ENCODE peak calls at places on chromosomes 11 and 22, in six cellular contexts. One of them, this sample, is unnamed.
A peak's percentile ranks its signal among the peaks of the same experiment; 100 is the strongest.

GRCh38 chr22:37628830-37629229 is 10.6 kb upstream of the SH3BP1 start:
- DNase-seq in spleen: no peak
- DNase-seq in SK-N-SH: no peak
- DNase-seq in suprapubic skin: no peak
- DNase-seq in endothelial cell of umbilical vein: no peak
- DNase-seq in stomach: no peak
- DNase-seq in this sample: no peak

GRCh38 chr11:114196994-114197702 is 99.1 kb upstream of the NNMT start:
- DNase-seq in SK-N-SH: no peak
- DNase-seq in endothelial cell of umbilical vein: no peak
- DNase-seq in spleen: peak; percentile 67
- DNase-seq in stomach: no peak
- DNase-seq in suprapubic skin: no peak
- DNase-seq in this sample: no peak

GRCh38 chr11:75263944-75264349 is 23.4 kb downstream of the TPBGL start:
- DNase-seq in suprapubic skin: peak; percentile 58
- DNase-seq in endothelial cell of umbilical vein: peak; percentile 28
- DNase-seq in spleen: peak; percentile 85
- DNase-seq in stomach: no peak
- DNase-seq in SK-N-SH: no peak
- DNase-seq in this sample: peak; percentile 49

GRCh38 chr11:76797341-76798201 is 14.4 kb downstream of the TSKU start:
- DNase-seq in SK-N-SH: no peak
- DNase-seq in stomach: no peak
- DNase-seq in endothelial cell of umbilical vein: no peak
- DNase-seq in spleen: peak; percentile 62
- DNase-seq in suprapubic skin: no peak
- DNase-seq in this sample: no peak

GRCh38 chr22:22422629-22423112 is 85.9 kb downstream of the ZNF280B start:
- DNase-seq in SK-N-SH: peak; percentile 49
- DNase-seq in endothelial cell of umbilical vein: peak; percentile 58
- DNase-seq in suprapubic skin: no peak
- DNase-seq in stomach: peak; percentile 65
- DNase-seq in spleen: peak; percentile 93
- DNase-seq in this sample: no peak

GRCh38 chr22:49331878-49332277 is 495.8 kb downstream of the BRD1 start:
- DNase-seq in SK-N-SH: no peak
- DNase-seq in suprapubic skin: no peak
- DNase-seq in spleen: peak; percentile 50
- DNase-seq in stomach: peak; percentile 20
- DNase-seq in endothelial cell of umbilical vein: no peak
- DNase-seq in this sample: peak; percentile 22

GRCh38 chr11:60265373-60266214 is 14.9 kb upstream of the MS4A4A start:
- DNase-seq in suprapubic skin: no peak
- DNase-seq in spleen: no peak
- DNase-seq in endothelial cell of umbilical vein: peak; percentile 83
- DNase-seq in SK-N-SH: peak; percentile 22
- DNase-seq in stomach: no peak
- DNase-seq in this sample: no peak

GRCh38 chr11:125072210-125072960 is 9.3 kb downstream of the SLC37A2 start:
- DNase-seq in SK-N-SH: no peak
- DNase-seq in stomach: no peak
- DNase-seq in suprapubic skin: no peak
- DNase-seq in endothelial cell of umbilical vein: no peak
- DNase-seq in spleen: peak; percentile 84
- DNase-seq in this sample: no peak

GRCh38 chr22:41799486-41800347 is 762 bp upstream of the CCDC134 start:
- DNase-seq in SK-N-SH: peak; percentile 46
- DNase-seq in stomach: peak; percentile 36
- DNase-seq in endothelial cell of umbilical vein: no peak
- DNase-seq in suprapubic skin: peak; percentile 61
- DNase-seq in spleen: peak; percentile 84
- DNase-seq in this sample: no peak

GRCh38 chr11:105236631-105237030 is 97.1 kb upstream of the CARD18 start:
- DNase-seq in SK-N-SH: no peak
- DNase-seq in spleen: no peak
- DNase-seq in stomach: no peak
- DNase-seq in endothelial cell of umbilical vein: no peak
- DNase-seq in suprapubic skin: no peak
- DNase-seq in this sample: no peak

GRCh38 chr11:68002943-68003845 is 703 bp downstream of the UNC93B1 start:
- DNase-seq in SK-N-SH: peak; percentile 70
- DNase-seq in stomach: peak; percentile 75
- DNase-seq in suprapubic skin: peak; percentile 68
- DNase-seq in spleen: peak; percentile 96
- DNase-seq in endothelial cell of umbilical vein: no peak
- DNase-seq in this sample: no peak

GRCh38 chr11:65849366-65849765 is 8.6 kb downstream of the CFL1 start:
- DNase-seq in SK-N-SH: peak; percentile 12
- DNase-seq in suprapubic skin: peak; percentile 41
- DNase-seq in stomach: no peak
- DNase-seq in spleen: no peak
- DNase-seq in endothelial cell of umbilical vein: no peak
- DNase-seq in this sample: no peak

GRCh38 chr11:117461396-117462182 is 133.9 kb downstream of the CEP164 start:
- DNase-seq in stomach: no peak
- DNase-seq in spleen: peak; percentile 68
- DNase-seq in suprapubic skin: no peak
- DNase-seq in endothelial cell of umbilical vein: no peak
- DNase-seq in SK-N-SH: no peak
- DNase-seq in this sample: no peak

GRCh38 chr11:121071456-121072236 is 29.4 kb upstream of the TECTA start:
- DNase-seq in SK-N-SH: no peak
- DNase-seq in spleen: no peak
- DNase-seq in stomach: no peak
- DNase-seq in suprapubic skin: no peak
- DNase-seq in endothelial cell of umbilical vein: peak; percentile 40
- DNase-seq in this sample: no peak

GRCh38 chr11:70895061-70895670 is 357.2 kb downstream of the SHANK2 start:
- DNase-seq in suprapubic skin: no peak
- DNase-seq in endothelial cell of umbilical vein: no peak
- DNase-seq in stomach: no peak
- DNase-seq in SK-N-SH: no peak
- DNase-seq in spleen: peak; percentile 51
- DNase-seq in this sample: no peak

GRCh38 chr11:70891844-70892380 is 360.5 kb downstream of the SHANK2 start:
- DNase-seq in endothelial cell of umbilical vein: no peak
- DNase-seq in suprapubic skin: no peak
- DNase-seq in SK-N-SH: no peak
- DNase-seq in spleen: peak; percentile 28
- DNase-seq in stomach: no peak
- DNase-seq in this sample: no peak

GRCh38 chr11:70897429-70897828 is 354.9 kb downstream of the SHANK2 start:
- DNase-seq in stomach: no peak
- DNase-seq in endothelial cell of umbilical vein: no peak
- DNase-seq in SK-N-SH: no peak
- DNase-seq in suprapubic skin: no peak
- DNase-seq in spleen: no peak
- DNase-seq in this sample: no peak

GRCh38 chr11:70892889-70893288 is 359.5 kb downstream of the SHANK2 start:
- DNase-seq in endothelial cell of umbilical vein: no peak
- DNase-seq in stomach: no peak
- DNase-seq in spleen: peak; percentile 54
- DNase-seq in SK-N-SH: no peak
- DNase-seq in suprapubic skin: no peak
- DNase-seq in this sample: no peak

DNA sequence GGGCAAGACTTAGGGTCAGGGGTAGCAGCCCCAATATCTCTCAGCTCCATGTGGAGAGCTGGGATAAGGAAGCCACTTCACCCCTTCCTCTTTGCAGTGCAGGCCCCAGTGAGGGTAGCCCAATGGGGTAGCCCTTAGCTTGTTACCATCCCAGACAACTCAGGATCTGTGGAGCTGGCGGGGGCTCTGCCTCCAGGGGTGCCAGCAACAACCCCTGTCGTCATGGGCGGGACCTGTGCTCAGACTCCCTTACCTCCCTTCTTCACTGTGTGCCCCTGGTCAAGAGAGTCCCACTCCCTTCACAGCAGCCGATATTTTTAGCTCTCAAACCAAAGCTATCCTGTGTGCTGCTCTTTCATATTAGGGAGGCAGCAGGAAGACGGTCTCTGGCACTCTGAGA is 357.8 kb downstream of the SHANK2 start:
- DNase-seq in SK-N-SH: no peak
- DNase-seq in suprapubic skin: no peak
- DNase-seq in endothelial cell of umbilical vein: no peak
- DNase-seq in stomach: no peak
- DNase-seq in spleen: no peak
- DNase-seq in this sample: no peak
- H3K9me3 ChIP-seq in SK-N-SH: no peaks in the 10 kb centered on the region
- H3K9me3 ChIP-seq in suprapubic skin: peaks cover 15% of the 10 kb centered on the region
- H3K9me3 ChIP-seq in endothelial cell of umbilical vein: peaks cover 3% of the 10 kb centered on the region
- H3K9me3 ChIP-seq in stomach: peaks cover 3% of the 10 kb centered on the region
- H3K9me3 ChIP-seq in spleen: no peaks in the 10 kb centered on the region
- H3K9me3 ChIP-seq in this sample: no peaks in the 10 kb centered on the region

GRCh38 chr22:30385913-30386312 is 1.3 kb downstream of the RNF215 start:
- DNase-seq in SK-N-SH: no peak
- DNase-seq in endothelial cell of umbilical vein: no peak
- DNase-seq in stomach: no peak
- DNase-seq in spleen: no peak
- DNase-seq in suprapubic skin: no peak
- DNase-seq in this sample: no peak

GRCh38 chr22:30390974-30391691 is 3.9 kb upstream of the RNF215 start:
- DNase-seq in stomach: peak; percentile 84
- DNase-seq in endothelial cell of umbilical vein: peak; percentile 85
- DNase-seq in SK-N-SH: peak; percentile 80
- DNase-seq in spleen: peak; percentile 92
- DNase-seq in suprapubic skin: no peak
- DNase-seq in this sample: peak; percentile 80

GRCh38 chr22:30383061-30383460 is 4.2 kb downstream of the RNF215 start:
- DNase-seq in SK-N-SH: no peak
- DNase-seq in suprapubic skin: no peak
- DNase-seq in stomach: no peak
- DNase-seq in spleen: no peak
- DNase-seq in endothelial cell of umbilical vein: no peak
- DNase-seq in this sample: no peak

GRCh38 chr22:30386608-30386959 is 627 bp downstream of the RNF215 start:
- DNase-seq in endothelial cell of umbilical vein: no peak
- DNase-seq in stomach: no peak
- DNase-seq in spleen: no peak
- DNase-seq in suprapubic skin: no peak
- DNase-seq in SK-N-SH: no peak
- DNase-seq in this sample: no peak

DNA sequence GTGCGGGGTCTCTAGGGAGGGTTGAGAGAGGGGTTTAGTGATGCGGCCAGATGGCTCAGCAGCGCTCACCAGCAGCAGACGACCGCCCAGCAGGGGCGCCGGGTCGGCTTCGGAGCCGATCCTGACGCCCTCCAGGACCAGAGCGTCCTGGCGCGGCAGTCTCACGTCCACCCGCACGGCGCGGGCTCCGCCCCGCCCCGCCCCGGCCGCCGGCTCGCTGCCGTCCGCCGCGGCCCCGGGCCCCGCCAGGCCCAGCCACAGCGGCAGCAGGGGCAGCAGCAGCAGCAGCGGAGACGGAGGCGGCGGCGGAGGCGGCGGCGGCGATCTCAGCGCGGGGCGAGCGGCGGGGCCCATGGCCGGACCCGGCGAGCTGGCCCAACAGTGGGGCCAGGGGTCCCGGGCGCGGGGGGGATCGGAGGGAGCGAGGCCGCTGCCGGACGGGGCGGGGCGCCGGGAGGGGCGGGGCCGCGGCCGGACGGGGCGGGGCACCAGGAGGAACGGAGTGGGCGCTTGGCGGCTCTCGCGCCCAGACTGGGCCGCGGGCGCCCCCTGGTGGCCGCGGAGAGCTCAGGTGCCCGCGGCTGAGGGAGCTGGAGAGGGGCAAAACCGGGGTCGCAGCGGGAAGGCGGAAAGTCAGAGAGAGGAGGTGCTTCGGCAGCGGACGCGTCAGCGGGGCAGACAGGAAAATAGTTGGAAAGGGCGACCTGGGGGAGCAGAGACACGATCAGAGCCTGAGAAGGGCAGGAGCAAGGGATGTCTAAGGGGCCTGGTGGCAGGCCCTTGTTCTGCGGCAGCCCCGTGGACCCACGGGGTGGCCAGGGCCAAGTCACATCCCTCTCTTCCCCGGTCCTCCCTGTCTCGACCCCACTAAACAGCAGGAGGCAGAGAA is at the start of gene RNF215:
- DNase-seq in endothelial cell of umbilical vein: peak; percentile 78
- DNase-seq in stomach: peak; percentile 87
- DNase-seq in SK-N-SH: peak; percentile 99
- DNase-seq in suprapubic skin: peak; percentile 82
- DNase-seq in spleen: peak; percentile 96
- DNase-seq in this sample: peak; percentile 77
- TF ChIP-seq POLR2AphosphoS5 in endothelial cell of umbilical vein: peak; percentile 71
- TF ChIP-seq POLR2AphosphoS5 in stomach: no peak
- TF ChIP-seq POLR2AphosphoS5 in SK-N-SH: no peak
- TF ChIP-seq POLR2AphosphoS5 in suprapubic skin: no peak
- TF ChIP-seq POLR2AphosphoS5 in spleen: peak; percentile 38
- TF ChIP-seq POLR2AphosphoS5 in this sample: no peak

GRCh38 chr11:130216591-130217132 is 57.1 kb downstream of the ST14 start:
- DNase-seq in endothelial cell of umbilical vein: no peak
- DNase-seq in stomach: peak; percentile 14
- DNase-seq in SK-N-SH: no peak
- DNase-seq in spleen: peak; percentile 49
- DNase-seq in suprapubic skin: no peak
- DNase-seq in this sample: peak; percentile 15

GRCh38 chr11:130218501-130218900 is 58.9 kb downstream of the ST14 start:
- DNase-seq in stomach: peak; percentile 22
- DNase-seq in endothelial cell of umbilical vein: no peak
- DNase-seq in SK-N-SH: no peak
- DNase-seq in spleen: no peak
- DNase-seq in suprapubic skin: no peak
- DNase-seq in this sample: peak; percentile 15

GRCh38 chr11:130216221-130216550 is 56.6 kb downstream of the ST14 start:
- DNase-seq in endothelial cell of umbilical vein: no peak
- DNase-seq in suprapubic skin: no peak
- DNase-seq in SK-N-SH: no peak
- DNase-seq in spleen: no peak
- DNase-seq in stomach: peak; percentile 17
- DNase-seq in this sample: peak; percentile 7

GRCh38 chr11:130217632-130218031 is 58.0 kb downstream of the ST14 start:
- DNase-seq in stomach: peak; percentile 21
- DNase-seq in SK-N-SH: no peak
- DNase-seq in suprapubic skin: no peak
- DNase-seq in endothelial cell of umbilical vein: no peak
- DNase-seq in spleen: peak; percentile 57
- DNase-seq in this sample: no peak

GRCh38 chr11:130217133-130217631 is 57.6 kb downstream of the ST14 start:
- DNase-seq in SK-N-SH: no peak
- DNase-seq in stomach: peak; percentile 22
- DNase-seq in spleen: peak; percentile 61
- DNase-seq in suprapubic skin: no peak
- DNase-seq in endothelial cell of umbilical vein: no peak
- DNase-seq in this sample: no peak
- TF ChIP-seq CTCF in SK-N-SH: no peak
- TF ChIP-seq CTCF in stomach: no peak
- TF ChIP-seq CTCF in spleen: no peak
- TF ChIP-seq CTCF in suprapubic skin: no peak
- TF ChIP-seq CTCF in endothelial cell of umbilical vein: no peak
- TF ChIP-seq CTCF in this sample: no peak

DNA sequence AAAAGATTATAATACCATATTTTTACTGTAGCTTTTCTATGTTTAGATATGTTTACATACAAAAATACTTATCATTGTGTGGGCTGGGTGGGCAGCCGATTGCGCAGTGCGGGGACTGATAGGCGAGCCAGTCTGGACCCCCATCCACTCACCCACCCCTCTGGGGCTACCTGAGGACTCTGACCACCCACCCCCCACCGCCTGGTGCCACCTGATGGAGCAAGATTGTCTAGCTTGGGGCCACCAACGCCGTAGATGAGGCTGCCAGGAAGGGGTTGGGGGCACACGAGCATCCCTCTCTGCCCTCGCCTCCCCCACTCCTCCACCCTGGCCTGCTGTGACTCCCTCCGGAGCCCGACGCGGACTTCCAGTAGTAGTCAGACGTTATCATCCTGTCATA is 32.4 kb downstream of the MIF start:
- DNase-seq in endothelial cell of umbilical vein: no peak
- DNase-seq in stomach: no peak
- DNase-seq in SK-N-SH: no peak
- DNase-seq in suprapubic skin: no peak
- DNase-seq in spleen: no peak
- DNase-seq in this sample: no peak
- H3K9me3 ChIP-seq in endothelial cell of umbilical vein: peaks cover 3% of the 10 kb centered on the region
- H3K9me3 ChIP-seq in stomach: peaks cover 9% of the 10 kb centered on the region
- H3K9me3 ChIP-seq in SK-N-SH: no peaks in the 10 kb centered on the region
- H3K9me3 ChIP-seq in suprapubic skin: no peaks in the 10 kb centered on the region
- H3K9me3 ChIP-seq in spleen: no peaks in the 10 kb centered on the region
- H3K9me3 ChIP-seq in this sample: no peaks in the 10 kb centered on the region

This sample was measured in breast epithelium.